ENCODE peak calls at places on chromosomes 1 and 21, in seven cellular contexts. One of them, this sample, is unnamed.

GRCh38 chr1:204872262-204872881 is 1.7 kb downstream of the NFASC start:
- DNase-seq in ovary: no peak
- DNase-seq in sigmoid colon: peak; percentile 64
- DNase-seq in A549: no peak
- DNase-seq in body of pancreas: no peak
- DNase-seq in uterus: no peak
- DNase-seq in GM12878: no peak
- DNase-seq in this sample: no peak

GRCh38 chr1:151347523-151348246 is 633 bp upstream of the RFX5 start:
- DNase-seq in sigmoid colon: no peak
- DNase-seq in body of pancreas: no peak
- DNase-seq in A549: no peak
- DNase-seq in GM12878: no peak
- DNase-seq in uterus: no peak
- DNase-seq in ovary: no peak
- DNase-seq in this sample: no peak

GRCh38 chr1:3352952-3353331 is 101.5 kb upstream of the ARHGEF16 start:
- DNase-seq in uterus: peak; percentile 86
- DNase-seq in body of pancreas: peak; percentile 60
- DNase-seq in GM12878: no peak
- DNase-seq in ovary: peak; percentile 94
- DNase-seq in A549: no peak
- DNase-seq in sigmoid colon: peak; percentile 85
- DNase-seq in this sample: no peak

GRCh38 chr21:36427502-36427901 is 42.3 kb downstream of the CHAF1B start:
- DNase-seq in GM12878: no peak
- DNase-seq in ovary: no peak
- DNase-seq in body of pancreas: no peak
- DNase-seq in uterus: no peak
- DNase-seq in A549: no peak
- DNase-seq in sigmoid colon: no peak
- DNase-seq in this sample: no peak

GRCh38 chr1:211183924-211184323 is 50.0 kb upstream of the KCNH1 start:
- DNase-seq in sigmoid colon: no peak
- DNase-seq in GM12878: no peak
- DNase-seq in A549: no peak
- DNase-seq in uterus: no peak
- DNase-seq in ovary: no peak
- DNase-seq in body of pancreas: no peak
- DNase-seq in this sample: no peak

GRCh38 chr21:29664615-29665014 is 275.2 kb downstream of the GRIK1 start:
- DNase-seq in ovary: no peak
- DNase-seq in sigmoid colon: no peak
- DNase-seq in GM12878: no peak
- DNase-seq in A549: no peak
- DNase-seq in uterus: no peak
- DNase-seq in body of pancreas: no peak
- DNase-seq in this sample: no peak

GRCh38 chr1:231206856-231207255 is 34.2 kb upstream of the GNPAT start:
- DNase-seq in sigmoid colon: no peak
- DNase-seq in A549: peak; percentile 48
- DNase-seq in ovary: no peak
- DNase-seq in uterus: no peak
- DNase-seq in body of pancreas: no peak
- DNase-seq in GM12878: no peak
- DNase-seq in this sample: no peak

GRCh38 chr1:18927654-18928272 is 25.4 kb upstream of the ALDH4A1 start:
- DNase-seq in sigmoid colon: no peak
- DNase-seq in GM12878: no peak
- DNase-seq in uterus: no peak
- DNase-seq in body of pancreas: no peak
- DNase-seq in A549: no peak
- DNase-seq in ovary: no peak
- DNase-seq in this sample: no peak

GRCh38 chr1:175116903-175117302 is 49.3 kb downstream of the TNN start:
- DNase-seq in sigmoid colon: no peak
- DNase-seq in body of pancreas: no peak
- DNase-seq in ovary: no peak
- DNase-seq in uterus: no peak
- DNase-seq in A549: no peak
- DNase-seq in GM12878: no peak
- DNase-seq in this sample: no peak

GRCh38 chr1:233479026-233479890 is 134.6 kb upstream of the KCNK1 start:
- DNase-seq in ovary: no peak
- DNase-seq in uterus: no peak
- DNase-seq in GM12878: no peak
- DNase-seq in body of pancreas: no peak
- DNase-seq in sigmoid colon: no peak
- DNase-seq in A549: no peak
- DNase-seq in this sample: no peak

GRCh38 chr1:36295390-36295789 is 10.8 kb upstream of the SH3D21 start:
- DNase-seq in uterus: no peak
- DNase-seq in ovary: no peak
- DNase-seq in A549: no peak
- DNase-seq in GM12878: no peak
- DNase-seq in sigmoid colon: no peak
- DNase-seq in body of pancreas: no peak
- DNase-seq in this sample: no peak

DNA sequence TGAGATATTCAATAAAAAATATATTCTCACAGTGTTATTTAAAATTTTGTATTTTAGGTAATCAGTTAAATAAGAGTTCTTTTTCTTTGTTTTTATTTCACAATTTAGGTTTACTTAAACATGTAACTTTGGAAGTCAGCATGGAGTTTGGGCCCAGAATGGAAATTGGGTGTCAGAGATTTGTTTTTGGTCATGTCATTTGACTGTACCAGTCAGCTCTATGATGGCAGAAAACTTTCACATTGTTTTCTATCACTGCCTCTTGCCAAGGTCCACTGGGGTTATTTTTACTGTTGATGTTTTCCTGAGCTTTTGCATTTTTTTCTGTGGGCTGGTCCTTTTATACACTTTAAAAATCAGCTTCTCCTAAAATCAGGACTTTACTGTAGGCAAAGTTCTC is 54.4 kb downstream of the SLC30A7 start:
- DNase-seq in GM12878: no peak
- DNase-seq in ovary: no peak
- DNase-seq in sigmoid colon: no peak
- DNase-seq in A549: no peak
- DNase-seq in uterus: no peak
- DNase-seq in body of pancreas: no peak
- DNase-seq in this sample: no peak
- H3K27ac ChIP-seq in GM12878: no peak overlapping the region
- H3K27ac ChIP-seq in ovary: no peak overlapping the region
- H3K27ac ChIP-seq in sigmoid colon: no peak overlapping the region
- H3K27ac ChIP-seq in A549: no peak overlapping the region
- H3K27ac ChIP-seq in uterus: no peak overlapping the region
- H3K27ac ChIP-seq in body of pancreas: no peak overlapping the region
- H3K27ac ChIP-seq in this sample: no peak overlapping the region

DNA sequence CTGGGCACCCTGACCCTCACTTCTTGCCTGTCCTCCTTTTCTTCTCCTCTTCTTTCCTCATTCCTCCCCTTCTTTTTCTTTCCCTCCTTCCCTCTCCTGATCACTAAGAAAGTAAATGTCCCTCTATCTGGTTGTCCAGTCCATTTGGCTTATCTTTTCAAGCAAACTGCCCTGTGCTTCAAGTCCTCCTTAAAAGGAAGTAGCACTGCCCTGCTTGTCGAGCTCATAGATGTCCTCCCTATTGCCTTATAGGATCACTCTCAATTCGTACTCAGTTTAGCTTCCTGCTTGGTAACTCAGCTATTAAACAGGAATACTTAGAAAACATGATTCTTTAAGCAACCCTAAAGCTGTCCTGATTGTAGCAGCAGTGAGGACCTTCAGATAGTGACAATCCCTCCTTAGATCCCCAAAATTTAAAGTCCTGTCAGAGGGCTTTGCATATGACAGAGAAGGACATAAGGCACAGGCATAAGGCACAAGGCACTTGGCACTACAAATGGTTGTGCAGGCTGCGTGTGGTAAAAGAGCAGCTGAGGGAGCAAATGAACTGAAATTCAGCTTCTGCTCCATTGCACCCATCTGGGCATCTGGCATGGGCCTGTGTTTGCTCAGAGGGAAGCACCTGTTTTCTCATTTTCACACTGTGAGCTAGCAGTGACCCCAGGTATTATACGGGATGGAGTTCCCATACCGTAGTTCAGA is 26.1 kb upstream of the SLAMF6 start:
- DNase-seq in ovary: no peak
- DNase-seq in GM12878: peak; percentile 91
- DNase-seq in uterus: no peak
- DNase-seq in body of pancreas: peak; percentile 27
- DNase-seq in sigmoid colon: no peak
- DNase-seq in A549: no peak
- DNase-seq in this sample: no peak
- TF ChIP-seq POLR2A in ovary: no peak
- TF ChIP-seq POLR2A in GM12878: peak; percentile 58
- TF ChIP-seq POLR2A in uterus: no peak
- TF ChIP-seq POLR2A in body of pancreas: no peak
- TF ChIP-seq POLR2A in sigmoid colon: no peak
- TF ChIP-seq POLR2A in A549: no peak
- TF ChIP-seq POLR2A in this sample: no peak

DNA sequence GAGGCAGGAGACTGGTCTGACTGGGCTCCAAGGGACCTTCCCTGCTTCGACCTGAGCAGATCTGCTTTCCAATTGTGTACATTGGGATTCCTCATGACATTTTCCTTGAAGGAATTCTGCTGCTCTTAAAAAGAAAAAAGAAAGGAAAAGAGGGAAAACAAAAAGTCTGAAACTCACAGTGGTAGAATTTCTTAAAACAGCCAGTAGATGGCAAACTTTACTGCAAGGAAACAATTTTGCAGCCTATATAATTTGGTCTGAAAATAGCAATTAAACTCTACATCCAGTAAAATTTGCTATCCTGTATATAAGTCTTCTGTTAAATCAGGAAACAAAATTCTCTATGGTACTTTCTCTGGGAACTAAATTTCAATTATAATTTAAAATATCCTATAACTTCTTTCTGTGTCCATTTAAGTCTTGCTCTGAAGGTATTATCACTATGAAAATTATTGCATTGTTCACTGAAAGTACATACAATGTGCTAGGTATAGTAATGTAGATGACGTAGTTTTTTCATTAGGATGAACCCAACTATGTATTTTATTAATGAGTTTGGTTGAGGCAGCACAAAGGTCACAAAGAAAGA is 59.8 kb downstream of the CRB1 start:
- DNase-seq in ovary: no peak
- DNase-seq in GM12878: no peak
- DNase-seq in uterus: no peak
- DNase-seq in A549: peak; percentile 5
- DNase-seq in sigmoid colon: no peak
- DNase-seq in body of pancreas: no peak
- DNase-seq in this sample: no peak
- TF ChIP-seq CTCF in ovary: peak; percentile 51
- TF ChIP-seq CTCF in GM12878: peak; percentile 38
- TF ChIP-seq CTCF in uterus: peak; percentile 13
- TF ChIP-seq CTCF in A549: peak; percentile 66
- TF ChIP-seq CTCF in sigmoid colon: no peak
- TF ChIP-seq CTCF in body of pancreas: peak; percentile 52
- TF ChIP-seq CTCF in this sample: peak; percentile 39

DNA sequence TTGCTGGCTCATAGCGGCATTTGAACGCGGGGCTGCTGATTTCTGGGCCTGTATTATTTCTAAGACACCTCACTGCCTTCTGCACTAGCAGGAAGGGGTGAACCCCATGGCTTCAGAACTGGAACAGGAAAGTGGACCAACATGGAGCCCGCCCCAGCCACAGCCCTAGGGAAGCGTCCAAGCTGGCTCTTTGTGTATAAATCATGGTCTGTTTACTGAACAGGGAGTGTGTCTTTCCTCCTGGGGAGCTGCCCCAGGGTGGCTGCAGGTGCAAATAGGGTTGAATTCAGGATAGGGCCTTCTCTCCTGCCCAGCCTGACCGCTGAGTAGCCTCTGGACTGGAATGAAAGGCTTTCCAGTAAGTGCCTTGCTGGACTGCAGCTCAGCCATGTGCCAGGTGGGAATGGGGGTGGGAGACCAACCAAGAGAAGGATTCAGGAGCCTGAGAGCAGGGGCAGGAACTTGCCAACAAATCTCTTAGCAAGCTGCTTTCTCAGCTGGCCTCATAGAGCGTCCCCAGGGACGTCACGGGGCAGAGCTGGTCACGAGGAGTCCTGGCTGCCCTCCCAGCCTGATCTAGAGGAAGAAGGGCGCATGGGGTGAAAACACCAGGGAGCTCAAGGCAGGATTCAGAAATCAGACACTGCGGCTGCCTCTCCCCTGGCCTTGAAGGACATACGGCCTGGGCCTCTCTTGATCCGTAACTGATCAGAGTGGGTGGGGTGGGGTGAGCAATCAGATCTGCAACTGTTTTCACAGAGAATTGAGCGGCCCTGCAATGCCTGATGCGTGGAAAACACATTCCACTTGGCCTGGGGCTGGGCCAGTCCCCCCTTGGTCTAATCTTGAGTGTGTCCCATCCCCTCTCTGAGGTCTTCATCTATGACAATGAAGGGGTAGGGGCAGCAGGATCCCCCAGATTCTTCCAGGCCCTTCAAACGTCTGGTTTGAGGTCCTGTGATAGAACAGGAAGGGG is 56.5 kb upstream of the SELENON start:
- DNase-seq in ovary: peak; percentile 95
- DNase-seq in sigmoid colon: peak; percentile 97
- DNase-seq in uterus: peak; percentile 87
- DNase-seq in GM12878: no peak
- DNase-seq in body of pancreas: peak; percentile 87
- DNase-seq in A549: no peak
- DNase-seq in this sample: peak; percentile 83
- H3K27ac ChIP-seq in ovary: peak overlapping the region; percentile 26
- H3K27ac ChIP-seq in sigmoid colon: peak overlapping the region; percentile 87
- H3K27ac ChIP-seq in uterus: peak overlapping the region; percentile 95
- H3K27ac ChIP-seq in GM12878: no peak overlapping the region
- H3K27ac ChIP-seq in body of pancreas: peak overlapping the region; percentile 67
- H3K27ac ChIP-seq in A549: no peak overlapping the region
- H3K27ac ChIP-seq in this sample: peak overlapping the region; percentile 80

GRCh38 chr1:92483442-92484170 is 3.1 kb downstream of the GFI1 start:
- DNase-seq in sigmoid colon: no peak
- DNase-seq in ovary: no peak
- DNase-seq in uterus: no peak
- DNase-seq in body of pancreas: peak; percentile 82
- DNase-seq in GM12878: no peak
- DNase-seq in A549: no peak
- DNase-seq in this sample: peak; percentile 71
- TF ChIP-seq POLR2A in sigmoid colon: no peak
- TF ChIP-seq POLR2A in ovary: no peak
- TF ChIP-seq POLR2A in uterus: no peak
- TF ChIP-seq POLR2A in body of pancreas: peak; percentile 52
- TF ChIP-seq POLR2A in GM12878: peak; percentile 39
- TF ChIP-seq POLR2A in A549: no peak
- TF ChIP-seq POLR2A in this sample: no peak

DNA sequence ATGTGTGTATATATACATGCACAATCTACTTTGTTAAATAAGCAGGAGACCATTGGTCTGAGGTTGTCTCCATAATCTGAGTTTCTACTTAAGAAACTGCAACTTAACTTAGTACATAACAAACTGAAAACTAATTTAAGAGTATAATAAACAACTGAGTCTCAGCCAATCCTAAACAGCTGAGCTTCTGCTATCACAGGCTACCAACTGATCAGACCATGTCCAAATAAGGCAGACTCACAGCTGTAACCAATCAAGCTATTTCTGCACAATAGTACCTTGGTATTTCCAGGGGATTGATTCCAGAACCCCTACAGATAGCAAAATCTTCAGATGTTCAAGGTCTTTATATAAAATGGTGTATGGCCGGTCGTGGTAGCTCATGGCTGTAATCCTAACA is 26.0 kb upstream of the C1orf146 start:
- DNase-seq in A549: no peak
- DNase-seq in uterus: no peak
- DNase-seq in body of pancreas: no peak
- DNase-seq in sigmoid colon: no peak
- DNase-seq in GM12878: no peak
- DNase-seq in ovary: no peak
- DNase-seq in this sample: no peak
- TF ChIP-seq CTCF in A549: no peak
- TF ChIP-seq CTCF in uterus: no peak
- TF ChIP-seq CTCF in body of pancreas: no peak
- TF ChIP-seq CTCF in sigmoid colon: no peak
- TF ChIP-seq CTCF in GM12878: no peak
- TF ChIP-seq CTCF in ovary: no peak
- TF ChIP-seq CTCF in this sample: no peak